ENCODE peak calls at places on chromosomes 16 and 17, in nine cellular contexts. Q is lung, D is fibroblast of the aortic adventitia, E is thoracic aorta, A is fibroblast of pulmonary artery, X is hepatocyte, S is tibial artery, W is kidney epithelial cell, C is tibial nerve. O is an unnamed sample.

GRCh38 chr17:63035271-63035670 is 69.2 kb downstream of the TANC2 start:
- DNase-seq in Q (no peak), D (peak; percentile 67), E (no peak), A (peak; percentile 64), X (no peak), S (no peak), W (peak; percentile 12), C (no peak), O (no peak)

GRCh38 chr16:77273-77806 is 685 bp upstream of the MPG start:
- DNase-seq in Q (peak; percentile 54), D (peak; percentile 78), E (no peak), A (peak; percentile 81), X (peak; percentile 79), S (no peak), W (no peak), C (no peak), O (peak; percentile 48)

GRCh38 chr16:69443809-69444611 is 19.6 kb downstream of the CYB5B start:
- DNase-seq in Q (no peak), D (peak; percentile 61), E (no peak), A (peak; percentile 66), X (no peak), S (no peak), W (no peak), C (no peak), O (no peak)

GRCh38 chr16:68421076-68421475 is 27.2 kb downstream of the SMPD3 start:
- DNase-seq in Q (no peak), D (no peak), E (no peak), A (no peak), X (no peak), S (no peak), W (no peak), C (no peak), O (no peak)

GRCh38 chr16:31277659-31278260 is 18.0 kb downstream of the ITGAM start:
- DNase-seq in Q (no peak), D (no peak), E (no peak), A (no peak), X (no peak), S (no peak), W (no peak), C (no peak), O (no peak)

GRCh38 chr17:77933777-77934398 is 24.6 kb upstream of the TNRC6C start:
- DNase-seq in Q (no peak), D (no peak), E (no peak), A (no peak), X (no peak), S (no peak), W (no peak), C (no peak), O (no peak)

GRCh38 chr16:72856797-72857196 is 191.1 kb downstream of the ZFHX3 start:
- DNase-seq in Q (no peak), D (no peak), E (no peak), A (peak; percentile 41), X (peak; percentile 32), S (no peak), W (no peak), C (no peak), O (no peak)

GRCh38 chr17:42754782-42755181 is 6.2 kb upstream of the RAMP2 start:
- DNase-seq in Q (no peak), D (peak; percentile 83), E (no peak), A (peak; percentile 51), X (no peak), S (peak; percentile 92), W (peak; percentile 87), C (peak; percentile 82), O (no peak)

GRCh38 chr17:81612172-81612571 is 24.7 kb downstream of the NPLOC4 start:
- DNase-seq in Q (no peak), D (no peak), E (no peak), A (no peak), X (no peak), S (no peak), W (no peak), C (no peak), O (no peak)
- TF ChIP-seq CTCF in Q (no peak), D (no peak), E (no peak), A (no peak), X (no peak), S (no peak), W (no peak), C (no peak), O (no peak)

GRCh38 chr17:66429680-66430079 is 127.3 kb downstream of the PRKCA start:
- DNase-seq in Q (no peak), D (no peak), E (no peak), A (no peak), X (no peak), S (no peak), W (no peak), C (no peak), O (no peak)

GRCh38 chr17:66427134-66427533 is 124.7 kb downstream of the PRKCA start:
- DNase-seq in Q (no peak), D (no peak), E (no peak), A (no peak), X (no peak), S (no peak), W (no peak), C (no peak), O (no peak)

GRCh38 chr17:66425751-66426396 is 123.5 kb downstream of the PRKCA start:
- DNase-seq in Q (no peak), D (no peak), E (no peak), A (no peak), X (no peak), S (no peak), W (no peak), C (no peak), O (no peak)

GRCh38 chr17:66423436-66423922 is 121.1 kb downstream of the PRKCA start:
- DNase-seq in Q (no peak), D (no peak), E (no peak), A (no peak), X (no peak), S (no peak), W (no peak), C (no peak), O (no peak)

GRCh38 chr17:66426397-66427033 is 124.1 kb downstream of the PRKCA start:
- DNase-seq in Q (no peak), D (peak; percentile 39), E (no peak), A (peak; percentile 45), X (no peak), S (no peak), W (no peak), C (no peak), O (no peak)
- TF ChIP-seq CTCF in Q (no peak), D (peak; percentile 14), E (no peak), A (peak; percentile 35), X (no peak), S (no peak), W (no peak), C (no peak), O (peak; percentile 35)

GRCh38 chr17:13031718-13032350 is 14.0 kb upstream of the ELAC2 start:
- DNase-seq in Q (peak; percentile 46), D (peak; percentile 72), E (no peak), A (peak; percentile 70), X (peak; percentile 60), S (peak; percentile 55), W (no peak), C (no peak), O (peak; percentile 45)
- TF ChIP-seq CTCF in Q (peak; percentile 36), D (peak; percentile 79), E (peak; percentile 67), A (peak; percentile 93), X (peak; percentile 72), S (peak; percentile 64), W (peak; percentile 87), C (peak; percentile 83), O (peak; percentile 81)

GRCh38 chr16:50381679-50382440 is 13.1 kb upstream of the BRD7 start:
- DNase-seq in Q (no peak), D (no peak), E (no peak), A (no peak), X (no peak), S (no peak), W (no peak), C (no peak), O (no peak)
- TF ChIP-seq CTCF in Q (no peak), D (no peak), E (no peak), A (peak; percentile 0), X (peak; percentile 5), S (no peak), W (peak; percentile 32), C (no peak), O (peak; percentile 26)

GRCh38 chr17:55587608-55588139 is 76.4 kb upstream of the SMIM36 start:
- DNase-seq in Q (no peak), D (peak; percentile 74), E (no peak), A (peak; percentile 61), X (peak; percentile 68), S (no peak), W (no peak), C (peak; percentile 32), O (no peak)

GRCh38 chr17:55584861-55585260 is 73.6 kb upstream of the SMIM36 start:
- DNase-seq in Q (no peak), D (no peak), E (no peak), A (no peak), X (no peak), S (no peak), W (no peak), C (no peak), O (no peak)

GRCh38 chr17:55582910-55583309 is 71.7 kb upstream of the SMIM36 start:
- DNase-seq in Q (no peak), D (no peak), E (no peak), A (no peak), X (no peak), S (no peak), W (no peak), C (no peak), O (no peak)

GRCh38 chr17:55584055-55584685 is 72.9 kb upstream of the SMIM36 start:
- DNase-seq in Q (no peak), D (peak; percentile 68), E (no peak), A (peak; percentile 22), X (no peak), S (no peak), W (no peak), C (no peak), O (no peak)

GRCh38 chr17:55585629-55586028 is 74.4 kb upstream of the SMIM36 start:
- DNase-seq in Q (no peak), D (no peak), E (no peak), A (no peak), X (no peak), S (no peak), W (no peak), C (no peak), O (no peak)
- TF ChIP-seq CTCF in Q (no peak), D (peak; percentile 4), E (no peak), A (no peak), X (no peak), S (no peak), W (no peak), C (no peak), O (no peak)

GRCh38 chr17:45894022-45894784 is at the start of gene MAPT:
- DNase-seq in Q (peak; percentile 87), D (peak; percentile 92), E (peak; percentile 37), A (peak; percentile 94), X (peak; percentile 96), S (peak; percentile 81), W (peak; percentile 34), C (peak; percentile 57), O (peak; percentile 90)

GRCh38 chr17:45886852-45887251 is 7.5 kb upstream of the MAPT start:
- DNase-seq in Q (no peak), D (no peak), E (no peak), A (no peak), X (no peak), S (no peak), W (no peak), C (no peak), O (no peak)

GRCh38 chr17:45888392-45888791 is 6.0 kb upstream of the MAPT start:
- DNase-seq in Q (no peak), D (no peak), E (no peak), A (no peak), X (no peak), S (no peak), W (no peak), C (no peak), O (no peak)

GRCh38 chr17:45893725-45894021 is 681 bp upstream of the MAPT start:
- DNase-seq in Q (no peak), D (no peak), E (no peak), A (no peak), X (no peak), S (no peak), W (no peak), C (no peak), O (no peak)

GRCh38 chr17:45889579-45889978 is 4.8 kb upstream of the MAPT start:
- DNase-seq in Q (no peak), D (no peak), E (no peak), A (no peak), X (no peak), S (no peak), W (no peak), C (no peak), O (no peak)
- TF ChIP-seq CTCF in Q (no peak), D (no peak), E (no peak), A (no peak), X (no peak), S (no peak), W (peak; percentile 18), C (no peak), O (peak; percentile 42)

O was measured in neural crest cell.